ENCODE peak calls at places on chromosomes 4 and X, in nine cellular contexts. One of them, this sample, is unnamed.

GRCh38 chrX:123803331-123803983 is 56.4 kb upstream of the XIAP start:
- DNase-seq in naive thymus-derived CD4-positive, alpha-beta T cell: peak; percentile 62
- DNase-seq in BJ: peak; percentile 53
- DNase-seq in fibroblast of lung: peak; percentile 83
- DNase-seq in GM23248: peak; percentile 78
- DNase-seq in cardiac muscle cell: peak; percentile 17
- DNase-seq in fibroblast of pulmonary artery: peak; percentile 65
- DNase-seq in right cardiac atrium: no peak
- DNase-seq in bronchial epithelial cell: peak; percentile 90
- DNase-seq in this sample: no peak

GRCh38 chr4:79657379-79657778 is 249.4 kb upstream of the GK2 start:
- DNase-seq in naive thymus-derived CD4-positive, alpha-beta T cell: no peak
- DNase-seq in BJ: no peak
- DNase-seq in right cardiac atrium: no peak
- DNase-seq in fibroblast of lung: no peak
- DNase-seq in GM23248: no peak
- DNase-seq in cardiac muscle cell: no peak
- DNase-seq in bronchial epithelial cell: no peak
- DNase-seq in fibroblast of pulmonary artery: no peak
- DNase-seq in this sample: no peak

GRCh38 chr4:8090312-8090711 is 68.3 kb downstream of the ABLIM2 start:
- DNase-seq in fibroblast of lung: peak; percentile 71
- DNase-seq in cardiac muscle cell: no peak
- DNase-seq in BJ: peak; percentile 6
- DNase-seq in bronchial epithelial cell: peak; percentile 74
- DNase-seq in naive thymus-derived CD4-positive, alpha-beta T cell: peak; percentile 23
- DNase-seq in right cardiac atrium: peak; percentile 32
- DNase-seq in fibroblast of pulmonary artery: peak; percentile 57
- DNase-seq in GM23248: peak; percentile 57
- DNase-seq in this sample: no peak

GRCh38 chrX:119753001-119753400 is 5.4 kb upstream of the SOWAHD start:
- DNase-seq in right cardiac atrium: no peak
- DNase-seq in fibroblast of lung: no peak
- DNase-seq in BJ: no peak
- DNase-seq in cardiac muscle cell: no peak
- DNase-seq in fibroblast of pulmonary artery: no peak
- DNase-seq in GM23248: no peak
- DNase-seq in naive thymus-derived CD4-positive, alpha-beta T cell: no peak
- DNase-seq in bronchial epithelial cell: no peak
- DNase-seq in this sample: no peak

GRCh38 chr4:8308144-8308543 is 38.6 kb downstream of the HTRA3 start:
- DNase-seq in right cardiac atrium: peak; percentile 52
- DNase-seq in naive thymus-derived CD4-positive, alpha-beta T cell: no peak
- DNase-seq in fibroblast of lung: no peak
- DNase-seq in fibroblast of pulmonary artery: no peak
- DNase-seq in GM23248: no peak
- DNase-seq in BJ: no peak
- DNase-seq in bronchial epithelial cell: no peak
- DNase-seq in cardiac muscle cell: no peak
- DNase-seq in this sample: peak; percentile 42

GRCh38 chr4:112099701-112100289 is 45.5 kb upstream of the FAM241A start:
- DNase-seq in right cardiac atrium: no peak
- DNase-seq in cardiac muscle cell: peak; percentile 55
- DNase-seq in naive thymus-derived CD4-positive, alpha-beta T cell: peak; percentile 58
- DNase-seq in GM23248: peak; percentile 73
- DNase-seq in fibroblast of pulmonary artery: peak; percentile 81
- DNase-seq in fibroblast of lung: peak; percentile 50
- DNase-seq in bronchial epithelial cell: peak; percentile 71
- DNase-seq in BJ: no peak
- DNase-seq in this sample: no peak

GRCh38 chr4:82373816-82374740 is at the start of gene HNRNPD:
- DNase-seq in bronchial epithelial cell: peak; percentile 98
- DNase-seq in fibroblast of pulmonary artery: peak; percentile 100
- DNase-seq in naive thymus-derived CD4-positive, alpha-beta T cell: peak; percentile 95
- DNase-seq in right cardiac atrium: peak; percentile 98
- DNase-seq in fibroblast of lung: peak; percentile 100
- DNase-seq in GM23248: peak; percentile 100
- DNase-seq in BJ: peak; percentile 96
- DNase-seq in cardiac muscle cell: peak; percentile 99
- DNase-seq in this sample: peak; percentile 99

GRCh38 chrX:138858438-138858837 is 146.9 kb upstream of the FGF13 start:
- DNase-seq in naive thymus-derived CD4-positive, alpha-beta T cell: no peak
- DNase-seq in GM23248: peak; percentile 89
- DNase-seq in BJ: no peak
- DNase-seq in cardiac muscle cell: no peak
- DNase-seq in fibroblast of pulmonary artery: peak; percentile 10
- DNase-seq in right cardiac atrium: no peak
- DNase-seq in fibroblast of lung: peak; percentile 92
- DNase-seq in bronchial epithelial cell: peak; percentile 85
- DNase-seq in this sample: no peak

GRCh38 chr4:180059216-180059881 is 2183.9 kb upstream of the TENM3 start:
- DNase-seq in bronchial epithelial cell: no peak
- DNase-seq in cardiac muscle cell: peak; percentile 57
- DNase-seq in fibroblast of pulmonary artery: no peak
- DNase-seq in right cardiac atrium: no peak
- DNase-seq in BJ: no peak
- DNase-seq in fibroblast of lung: peak; percentile 8
- DNase-seq in GM23248: peak; percentile 1
- DNase-seq in naive thymus-derived CD4-positive, alpha-beta T cell: no peak
- DNase-seq in this sample: no peak

GRCh38 chr4:112927544-112927943 is 121.9 kb upstream of the ANK2 start:
- DNase-seq in fibroblast of pulmonary artery: peak; percentile 49
- DNase-seq in fibroblast of lung: peak; percentile 2
- DNase-seq in cardiac muscle cell: no peak
- DNase-seq in right cardiac atrium: no peak
- DNase-seq in BJ: no peak
- DNase-seq in naive thymus-derived CD4-positive, alpha-beta T cell: no peak
- DNase-seq in GM23248: peak; percentile 26
- DNase-seq in bronchial epithelial cell: peak; percentile 7
- DNase-seq in this sample: no peak

GRCh38 chr4:43337707-43338106 is 445.2 kb downstream of the GRXCR1 start:
- DNase-seq in BJ: no peak
- DNase-seq in cardiac muscle cell: no peak
- DNase-seq in right cardiac atrium: no peak
- DNase-seq in fibroblast of pulmonary artery: peak; percentile 39
- DNase-seq in GM23248: peak; percentile 76
- DNase-seq in naive thymus-derived CD4-positive, alpha-beta T cell: no peak
- DNase-seq in fibroblast of lung: peak; percentile 82
- DNase-seq in bronchial epithelial cell: peak; percentile 79
- DNase-seq in this sample: no peak

GRCh38 chr4:146943691-146944375 is 1.8 kb downstream of the TTC29 start:
- DNase-seq in cardiac muscle cell: no peak
- DNase-seq in naive thymus-derived CD4-positive, alpha-beta T cell: no peak
- DNase-seq in fibroblast of lung: no peak
- DNase-seq in right cardiac atrium: no peak
- DNase-seq in BJ: no peak
- DNase-seq in fibroblast of pulmonary artery: peak; percentile 29
- DNase-seq in bronchial epithelial cell: no peak
- DNase-seq in GM23248: no peak
- DNase-seq in this sample: no peak

GRCh38 chr4:21535901-21536300 is 412.7 kb downstream of the KCNIP4 start:
- DNase-seq in fibroblast of pulmonary artery: no peak
- DNase-seq in GM23248: no peak
- DNase-seq in bronchial epithelial cell: no peak
- DNase-seq in cardiac muscle cell: no peak
- DNase-seq in right cardiac atrium: no peak
- DNase-seq in naive thymus-derived CD4-positive, alpha-beta T cell: no peak
- DNase-seq in BJ: no peak
- DNase-seq in fibroblast of lung: no peak
- DNase-seq in this sample: no peak

GRCh38 chr4:5760936-5761480 is 50.0 kb downstream of the EVC start:
- DNase-seq in bronchial epithelial cell: no peak
- DNase-seq in right cardiac atrium: no peak
- DNase-seq in naive thymus-derived CD4-positive, alpha-beta T cell: no peak
- DNase-seq in cardiac muscle cell: no peak
- DNase-seq in fibroblast of pulmonary artery: no peak
- DNase-seq in fibroblast of lung: no peak
- DNase-seq in BJ: no peak
- DNase-seq in GM23248: no peak
- DNase-seq in this sample: no peak

GRCh38 chr4:80311130-80311529 is 24.4 kb upstream of the CFAP299 start:
- DNase-seq in GM23248: no peak
- DNase-seq in right cardiac atrium: no peak
- DNase-seq in BJ: no peak
- DNase-seq in cardiac muscle cell: no peak
- DNase-seq in fibroblast of pulmonary artery: peak; percentile 65
- DNase-seq in fibroblast of lung: no peak
- DNase-seq in bronchial epithelial cell: no peak
- DNase-seq in naive thymus-derived CD4-positive, alpha-beta T cell: no peak
- DNase-seq in this sample: no peak

GRCh38 chr4:46656071-46656470 is 253.0 kb downstream of the COX7B2 start:
- DNase-seq in fibroblast of lung: no peak
- DNase-seq in fibroblast of pulmonary artery: no peak
- DNase-seq in bronchial epithelial cell: no peak
- DNase-seq in BJ: no peak
- DNase-seq in GM23248: no peak
- DNase-seq in naive thymus-derived CD4-positive, alpha-beta T cell: no peak
- DNase-seq in cardiac muscle cell: no peak
- DNase-seq in right cardiac atrium: no peak
- DNase-seq in this sample: no peak

GRCh38 chrX:22818061-22818460 is 181.7 kb upstream of the DDX53 start:
- DNase-seq in fibroblast of lung: peak; percentile 35
- DNase-seq in cardiac muscle cell: no peak
- DNase-seq in GM23248: peak; percentile 11
- DNase-seq in naive thymus-derived CD4-positive, alpha-beta T cell: no peak
- DNase-seq in fibroblast of pulmonary artery: peak; percentile 5
- DNase-seq in right cardiac atrium: no peak
- DNase-seq in BJ: no peak
- DNase-seq in bronchial epithelial cell: peak; percentile 2
- DNase-seq in this sample: no peak

GRCh38 chr4:90112715-90113114 is 14.5 kb upstream of the CCSER1 start:
- DNase-seq in fibroblast of pulmonary artery: no peak
- DNase-seq in naive thymus-derived CD4-positive, alpha-beta T cell: no peak
- DNase-seq in GM23248: no peak
- DNase-seq in cardiac muscle cell: no peak
- DNase-seq in right cardiac atrium: no peak
- DNase-seq in BJ: no peak
- DNase-seq in bronchial epithelial cell: peak; percentile 30
- DNase-seq in fibroblast of lung: no peak
- DNase-seq in this sample: no peak

GRCh38 chr4:26802790-26803189 is 57.9 kb upstream of the STIM2 start:
- DNase-seq in BJ: no peak
- DNase-seq in fibroblast of lung: no peak
- DNase-seq in cardiac muscle cell: no peak
- DNase-seq in naive thymus-derived CD4-positive, alpha-beta T cell: no peak
- DNase-seq in fibroblast of pulmonary artery: no peak
- DNase-seq in right cardiac atrium: no peak
- DNase-seq in bronchial epithelial cell: no peak
- DNase-seq in GM23248: no peak
- DNase-seq in this sample: no peak
- H3K4me3 ChIP-seq in BJ: no peak overlapping the region
- H3K4me3 ChIP-seq in fibroblast of lung: no peak overlapping the region
- H3K4me3 ChIP-seq in cardiac muscle cell: no peak overlapping the region
- H3K4me3 ChIP-seq in naive thymus-derived CD4-positive, alpha-beta T cell: no peak overlapping the region
- H3K4me3 ChIP-seq in fibroblast of pulmonary artery: no peak overlapping the region
- H3K4me3 ChIP-seq in right cardiac atrium: no peak overlapping the region
- H3K4me3 ChIP-seq in bronchial epithelial cell: no peak overlapping the region
- H3K4me3 ChIP-seq in GM23248: no peak overlapping the region
- H3K4me3 ChIP-seq in this sample: no peak overlapping the region

GRCh38 chr4:137543650-137544049 is 11.4 kb upstream of the PCDH18 start:
- DNase-seq in cardiac muscle cell: no peak
- DNase-seq in right cardiac atrium: no peak
- DNase-seq in fibroblast of pulmonary artery: no peak
- DNase-seq in BJ: no peak
- DNase-seq in GM23248: no peak
- DNase-seq in bronchial epithelial cell: no peak
- DNase-seq in fibroblast of lung: no peak
- DNase-seq in naive thymus-derived CD4-positive, alpha-beta T cell: no peak
- DNase-seq in this sample: no peak
- H3K4me3 ChIP-seq in cardiac muscle cell: no peak overlapping the region
- H3K4me3 ChIP-seq in right cardiac atrium: no peak overlapping the region
- H3K4me3 ChIP-seq in fibroblast of pulmonary artery: no peak overlapping the region
- H3K4me3 ChIP-seq in BJ: no peak overlapping the region
- H3K4me3 ChIP-seq in GM23248: peak overlapping the region; percentile 68
- H3K4me3 ChIP-seq in bronchial epithelial cell: no peak overlapping the region
- H3K4me3 ChIP-seq in fibroblast of lung: no peak overlapping the region
- H3K4me3 ChIP-seq in naive thymus-derived CD4-positive, alpha-beta T cell: no peak overlapping the region
- H3K4me3 ChIP-seq in this sample: no peak overlapping the region

GRCh38 chr4:125368684-125369083 is 53.9 kb downstream of the FAT4 start:
- DNase-seq in right cardiac atrium: no peak
- DNase-seq in GM23248: peak; percentile 72
- DNase-seq in cardiac muscle cell: no peak
- DNase-seq in bronchial epithelial cell: peak; percentile 39
- DNase-seq in fibroblast of lung: peak; percentile 89
- DNase-seq in naive thymus-derived CD4-positive, alpha-beta T cell: no peak
- DNase-seq in fibroblast of pulmonary artery: peak; percentile 87
- DNase-seq in BJ: peak; percentile 38
- DNase-seq in this sample: no peak
- H3K4me3 ChIP-seq in right cardiac atrium: peak overlapping the region; percentile 76
- H3K4me3 ChIP-seq in GM23248: peak overlapping the region; percentile 72
- H3K4me3 ChIP-seq in cardiac muscle cell: no peak overlapping the region
- H3K4me3 ChIP-seq in bronchial epithelial cell: peak overlapping the region; percentile 18
- H3K4me3 ChIP-seq in fibroblast of lung: peak overlapping the region; percentile 47
- H3K4me3 ChIP-seq in naive thymus-derived CD4-positive, alpha-beta T cell: no peak overlapping the region
- H3K4me3 ChIP-seq in fibroblast of pulmonary artery: peak overlapping the region; percentile 54
- H3K4me3 ChIP-seq in BJ: peak overlapping the region; percentile 12
- H3K4me3 ChIP-seq in this sample: peak overlapping the region; percentile 19

GRCh38 chr4:162560073-162560472 is 396.3 kb upstream of the FSTL5 start:
- DNase-seq in naive thymus-derived CD4-positive, alpha-beta T cell: no peak
- DNase-seq in bronchial epithelial cell: peak; percentile 46
- DNase-seq in fibroblast of lung: no peak
- DNase-seq in BJ: no peak
- DNase-seq in right cardiac atrium: no peak
- DNase-seq in fibroblast of pulmonary artery: no peak
- DNase-seq in GM23248: no peak
- DNase-seq in cardiac muscle cell: no peak
- DNase-seq in this sample: no peak
- H3K4me3 ChIP-seq in naive thymus-derived CD4-positive, alpha-beta T cell: no peak overlapping the region
- H3K4me3 ChIP-seq in bronchial epithelial cell: no peak overlapping the region
- H3K4me3 ChIP-seq in fibroblast of lung: no peak overlapping the region
- H3K4me3 ChIP-seq in BJ: no peak overlapping the region
- H3K4me3 ChIP-seq in right cardiac atrium: no peak overlapping the region
- H3K4me3 ChIP-seq in fibroblast of pulmonary artery: no peak overlapping the region
- H3K4me3 ChIP-seq in GM23248: no peak overlapping the region
- H3K4me3 ChIP-seq in cardiac muscle cell: no peak overlapping the region
- H3K4me3 ChIP-seq in this sample: no peak overlapping the region